ENCODE peak calls at places on chromosomes 6 and 20, in five cellular contexts. One of them, this sample, is unnamed.

GRCh38 chr20:878511-879307 is 37.4 kb downstream of the ANGPT4 start:
- DNase-seq in activated T-helper 9 cell treated with anti-CD3 and anti-CD28 coated beads, Interleukin-2, amount 50 U/mL, for 16 hours: no peak
- DNase-seq in GM20000: peak
- DNase-seq in SHP77: no peak
- DNase-seq in EL: no peak
- DNase-seq in this sample: peak

GRCh38 chr20:5596401-5597193 is 153.6 kb upstream of the SHLD1 start:
- DNase-seq in EL: no peak
- DNase-seq in GM20000: peak
- DNase-seq in activated T-helper 9 cell treated with anti-CD3 and anti-CD28 coated beads, Interleukin-2, amount 50 U/mL, for 16 hours: no peak
- DNase-seq in SHP77: no peak
- DNase-seq in this sample: no peak

GRCh38 chr6:95266537-95267258 is 310.6 kb upstream of the MANEA start:
- DNase-seq in activated T-helper 9 cell treated with anti-CD3 and anti-CD28 coated beads, Interleukin-2, amount 50 U/mL, for 16 hours: no peak
- DNase-seq in EL: no peak
- DNase-seq in GM20000: no peak
- DNase-seq in SHP77: no peak
- DNase-seq in this sample: no peak

GRCh38 chr20:34525709-34526416 is 9.6 kb downstream of the DYNLRB1 start:
- DNase-seq in SHP77: peak
- DNase-seq in GM20000: no peak
- DNase-seq in activated T-helper 9 cell treated with anti-CD3 and anti-CD28 coated beads, Interleukin-2, amount 50 U/mL, for 16 hours: no peak
- DNase-seq in EL: peak
- DNase-seq in this sample: peak

GRCh38 chr6:71294121-71294523 is 5.5 kb downstream of the OGFRL1 start:
- DNase-seq in EL: peak
- DNase-seq in SHP77: no peak
- DNase-seq in GM20000: no peak
- DNase-seq in activated T-helper 9 cell treated with anti-CD3 and anti-CD28 coated beads, Interleukin-2, amount 50 U/mL, for 16 hours: no peak
- DNase-seq in this sample: no peak

GRCh38 chr6:122718616-122719015 is 60.9 kb upstream of the FABP7 start:
- DNase-seq in SHP77: no peak
- DNase-seq in GM20000: no peak
- DNase-seq in EL: no peak
- DNase-seq in activated T-helper 9 cell treated with anti-CD3 and anti-CD28 coated beads, Interleukin-2, amount 50 U/mL, for 16 hours: no peak
- DNase-seq in this sample: no peak

GRCh38 chr6:144899161-144899560 is 614.0 kb downstream of the UTRN start:
- DNase-seq in GM20000: no peak
- DNase-seq in SHP77: no peak
- DNase-seq in activated T-helper 9 cell treated with anti-CD3 and anti-CD28 coated beads, Interleukin-2, amount 50 U/mL, for 16 hours: no peak
- DNase-seq in EL: peak
- DNase-seq in this sample: no peak

GRCh38 chr20:33732166-33732970 is 572 bp downstream of the ZNF341 start:
- DNase-seq in SHP77: peak
- DNase-seq in GM20000: peak
- DNase-seq in activated T-helper 9 cell treated with anti-CD3 and anti-CD28 coated beads, Interleukin-2, amount 50 U/mL, for 16 hours: peak
- DNase-seq in EL: no peak
- DNase-seq in this sample: peak

GRCh38 chr6:93575495-93575894 is 156.1 kb upstream of the EPHA7 start:
- DNase-seq in SHP77: no peak
- DNase-seq in EL: no peak
- DNase-seq in activated T-helper 9 cell treated with anti-CD3 and anti-CD28 coated beads, Interleukin-2, amount 50 U/mL, for 16 hours: no peak
- DNase-seq in GM20000: no peak
- DNase-seq in this sample: no peak

GRCh38 chr20:63140683-63141433 is 75.1 kb downstream of the YTHDF1 start:
- DNase-seq in activated T-helper 9 cell treated with anti-CD3 and anti-CD28 coated beads, Interleukin-2, amount 50 U/mL, for 16 hours: no peak
- DNase-seq in SHP77: no peak
- DNase-seq in GM20000: no peak
- DNase-seq in EL: no peak
- DNase-seq in this sample: no peak

GRCh38 chr6:143805832-143806281 is 37.3 kb upstream of the LTV1 start:
- DNase-seq in GM20000: no peak
- DNase-seq in EL: peak
- DNase-seq in SHP77: no peak
- DNase-seq in activated T-helper 9 cell treated with anti-CD3 and anti-CD28 coated beads, Interleukin-2, amount 50 U/mL, for 16 hours: no peak
- DNase-seq in this sample: peak

GRCh38 chr6:136225496-136225895 is 24.6 kb downstream of the MTFR2 start:
- DNase-seq in activated T-helper 9 cell treated with anti-CD3 and anti-CD28 coated beads, Interleukin-2, amount 50 U/mL, for 16 hours: peak
- DNase-seq in SHP77: no peak
- DNase-seq in GM20000: no peak
- DNase-seq in EL: peak
- DNase-seq in this sample: no peak

GRCh38 chr20:20897922-20898321 is 185.5 kb upstream of the RALGAPA2 start:
- DNase-seq in SHP77: no peak
- DNase-seq in EL: no peak
- DNase-seq in activated T-helper 9 cell treated with anti-CD3 and anti-CD28 coated beads, Interleukin-2, amount 50 U/mL, for 16 hours: no peak
- DNase-seq in GM20000: no peak
- DNase-seq in this sample: no peak

GRCh38 chr6:128235556-128235955 is 284.8 kb downstream of the PTPRK start:
- DNase-seq in EL: peak
- DNase-seq in GM20000: no peak
- DNase-seq in SHP77: no peak
- DNase-seq in activated T-helper 9 cell treated with anti-CD3 and anti-CD28 coated beads, Interleukin-2, amount 50 U/mL, for 16 hours: no peak
- DNase-seq in this sample: no peak

GRCh38 chr6:50816947-50817637 is 1.6 kb upstream of the TFAP2B start:
- DNase-seq in GM20000: no peak
- DNase-seq in EL: no peak
- DNase-seq in activated T-helper 9 cell treated with anti-CD3 and anti-CD28 coated beads, Interleukin-2, amount 50 U/mL, for 16 hours: no peak
- DNase-seq in SHP77: no peak
- DNase-seq in this sample: no peak

GRCh38 chr20:53926428-53927028 is 143.9 kb downstream of the BCAS1 start:
- DNase-seq in GM20000: peak
- DNase-seq in activated T-helper 9 cell treated with anti-CD3 and anti-CD28 coated beads, Interleukin-2, amount 50 U/mL, for 16 hours: peak
- DNase-seq in EL: peak
- DNase-seq in SHP77: no peak
- DNase-seq in this sample: peak

GRCh38 chr6:40611912-40612311 is 24.7 kb upstream of the LRFN2 start:
- DNase-seq in SHP77: no peak
- DNase-seq in activated T-helper 9 cell treated with anti-CD3 and anti-CD28 coated beads, Interleukin-2, amount 50 U/mL, for 16 hours: no peak
- DNase-seq in GM20000: no peak
- DNase-seq in EL: no peak
- DNase-seq in this sample: no peak

GRCh38 chr20:35601021-35601973 is 14.3 kb upstream of the SPAG4 start:
- DNase-seq in GM20000: peak
- DNase-seq in EL: peak
- DNase-seq in activated T-helper 9 cell treated with anti-CD3 and anti-CD28 coated beads, Interleukin-2, amount 50 U/mL, for 16 hours: peak
- DNase-seq in SHP77: no peak
- DNase-seq in this sample: peak